ENCODE peak calls at places on chromosomes 2 and 18, in six cellular contexts. One of them, this sample, is unnamed.

GRCh38 chr2:223923976-223924375 is 21.2 kb downstream of the WDFY1 start:
- DNase-seq in gastrocnemius medialis: no peak
- DNase-seq in HepG2: no peak
- DNase-seq in K562: no peak
- DNase-seq in ovary: no peak
- DNase-seq in Panc1: no peak
- DNase-seq in this sample: no peak

GRCh38 chr2:54613794-54614257 is 109.6 kb upstream of the EML6 start:
- DNase-seq in gastrocnemius medialis: no peak
- DNase-seq in ovary: no peak
- DNase-seq in Panc1: peak; percentile 58
- DNase-seq in K562: no peak
- DNase-seq in HepG2: no peak
- DNase-seq in this sample: no peak

GRCh38 chr2:15299904-15300528 is 261.1 kb downstream of the NBAS start:
- DNase-seq in HepG2: no peak
- DNase-seq in Panc1: no peak
- DNase-seq in ovary: no peak
- DNase-seq in gastrocnemius medialis: no peak
- DNase-seq in K562: no peak
- DNase-seq in this sample: no peak

GRCh38 chr2:26678026-26678425 is 14.5 kb upstream of the KCNK3 start:
- DNase-seq in K562: no peak
- DNase-seq in ovary: no peak
- DNase-seq in gastrocnemius medialis: no peak
- DNase-seq in Panc1: no peak
- DNase-seq in HepG2: no peak
- DNase-seq in this sample: no peak

GRCh38 chr2:163155279-163155883 is 316.8 kb upstream of the KCNH7 start:
- DNase-seq in K562: peak; percentile 24
- DNase-seq in gastrocnemius medialis: no peak
- DNase-seq in Panc1: no peak
- DNase-seq in ovary: no peak
- DNase-seq in HepG2: peak; percentile 38
- DNase-seq in this sample: no peak

GRCh38 chr2:134276381-134277172 is 22.7 kb downstream of the MGAT5 start:
- DNase-seq in Panc1: no peak
- DNase-seq in HepG2: no peak
- DNase-seq in ovary: no peak
- DNase-seq in K562: no peak
- DNase-seq in gastrocnemius medialis: no peak
- DNase-seq in this sample: no peak

GRCh38 chr2:12501469-12502147 is 215.1 kb upstream of the TRIB2 start:
- DNase-seq in ovary: no peak
- DNase-seq in gastrocnemius medialis: peak; percentile 21
- DNase-seq in Panc1: no peak
- DNase-seq in K562: no peak
- DNase-seq in HepG2: no peak
- DNase-seq in this sample: peak; percentile 24

GRCh38 chr2:101063753-101064502 is 61.8 kb downstream of the RPL31 start:
- DNase-seq in Panc1: no peak
- DNase-seq in ovary: no peak
- DNase-seq in K562: no peak
- DNase-seq in gastrocnemius medialis: no peak
- DNase-seq in HepG2: no peak
- DNase-seq in this sample: no peak

GRCh38 chr18:26711806-26712205 is 153.7 kb downstream of the AQP4 start:
- DNase-seq in gastrocnemius medialis: no peak
- DNase-seq in ovary: no peak
- DNase-seq in K562: no peak
- DNase-seq in HepG2: no peak
- DNase-seq in Panc1: no peak
- DNase-seq in this sample: no peak

GRCh38 chr2:191936882-191937405 is 90.1 kb upstream of the CAVIN2 start:
- DNase-seq in gastrocnemius medialis: no peak
- DNase-seq in K562: no peak
- DNase-seq in Panc1: no peak
- DNase-seq in ovary: no peak
- DNase-seq in HepG2: no peak
- DNase-seq in this sample: no peak

GRCh38 chr2:160652236-160652635 is 158.6 kb upstream of the RBMS1 start:
- DNase-seq in Panc1: no peak
- DNase-seq in K562: no peak
- DNase-seq in gastrocnemius medialis: no peak
- DNase-seq in ovary: no peak
- DNase-seq in HepG2: no peak
- DNase-seq in this sample: no peak

GRCh38 chr2:34070196-34070595 is 471.1 kb upstream of the FAM98A start:
- DNase-seq in ovary: no peak
- DNase-seq in K562: no peak
- DNase-seq in Panc1: no peak
- DNase-seq in HepG2: no peak
- DNase-seq in gastrocnemius medialis: no peak
- DNase-seq in this sample: no peak

GRCh38 chr18:58993260-58993659 is 128.6 kb downstream of the ZNF532 start:
- DNase-seq in gastrocnemius medialis: no peak
- DNase-seq in Panc1: no peak
- DNase-seq in K562: no peak
- DNase-seq in HepG2: no peak
- DNase-seq in ovary: no peak
- DNase-seq in this sample: no peak

GRCh38 chr2:207254526-207255464 is 89.0 kb upstream of the KLF7 start:
- DNase-seq in HepG2: no peak
- DNase-seq in Panc1: no peak
- DNase-seq in gastrocnemius medialis: no peak
- DNase-seq in K562: peak; percentile 38
- DNase-seq in ovary: no peak
- DNase-seq in this sample: no peak

GRCh38 chr2:67463810-67464209 is 66.7 kb downstream of the ETAA1 start:
- DNase-seq in HepG2: no peak
- DNase-seq in Panc1: no peak
- DNase-seq in K562: peak; percentile 2
- DNase-seq in gastrocnemius medialis: peak; percentile 15
- DNase-seq in ovary: no peak
- DNase-seq in this sample: no peak

DNA sequence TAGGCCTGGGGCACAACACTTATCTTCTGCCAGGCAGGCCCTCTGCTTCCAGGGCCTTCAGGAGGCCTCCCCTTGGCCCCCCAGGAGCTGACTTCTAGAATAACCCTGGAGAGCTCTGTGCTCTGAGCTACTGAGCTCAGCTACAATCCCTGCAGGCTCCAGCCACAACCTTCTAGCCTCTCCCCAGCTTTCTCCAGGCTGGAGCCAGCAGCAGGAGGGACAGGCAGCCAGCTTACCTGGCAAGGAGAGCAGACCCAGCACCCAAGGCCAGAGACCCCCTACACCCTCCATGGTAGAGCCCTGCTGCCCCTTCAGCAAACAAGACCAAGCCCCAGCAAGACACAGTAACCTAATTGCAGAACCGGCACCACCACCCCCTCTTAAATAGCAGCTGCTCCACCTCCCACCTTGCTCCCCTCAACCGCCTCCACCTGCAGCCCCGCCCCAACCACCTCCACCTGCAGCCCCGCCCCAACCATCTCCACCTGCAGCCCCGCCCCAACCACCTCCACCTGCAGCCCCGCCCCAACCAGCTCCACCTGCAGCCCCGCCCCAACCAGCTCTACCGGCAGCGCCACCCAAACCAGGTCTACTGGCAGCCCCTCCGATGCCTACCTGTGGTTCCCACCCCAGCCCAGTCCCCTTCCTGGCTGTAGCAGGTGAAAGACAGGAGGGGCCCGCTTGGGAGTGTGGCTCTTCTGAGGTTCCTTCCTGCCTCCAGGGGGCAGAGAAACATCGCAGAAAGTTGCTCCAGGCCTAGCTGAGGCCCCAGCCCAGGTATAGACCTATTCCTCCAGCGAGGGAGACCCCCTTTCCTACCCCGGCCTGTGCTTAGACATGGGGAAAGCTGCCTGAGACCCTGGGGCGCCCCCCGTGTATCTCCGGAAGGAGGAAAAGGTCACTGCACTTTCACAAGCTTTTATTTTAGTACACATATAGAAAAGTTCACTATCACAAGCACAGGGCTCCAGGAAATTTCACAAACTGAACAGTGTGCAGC is at the start of gene ASTL:
- DNase-seq in HepG2: peak; percentile 56
- DNase-seq in Panc1: no peak
- DNase-seq in K562: peak; percentile 70
- DNase-seq in gastrocnemius medialis: no peak
- DNase-seq in ovary: no peak
- DNase-seq in this sample: peak; percentile 60
- TF ChIP-seq CTCF in HepG2: peak; percentile 87
- TF ChIP-seq CTCF in Panc1: peak; percentile 52
- TF ChIP-seq CTCF in K562: peak; percentile 83
- TF ChIP-seq CTCF in gastrocnemius medialis: peak; percentile 29
- TF ChIP-seq CTCF in ovary: no peak
- TF ChIP-seq CTCF in this sample: peak; percentile 51

GRCh38 chr2:6835467-6835866 is 30.2 kb downstream of the CMPK2 start:
- DNase-seq in Panc1: no peak
- DNase-seq in HepG2: no peak
- DNase-seq in ovary: no peak
- DNase-seq in K562: peak; percentile 44
- DNase-seq in gastrocnemius medialis: no peak
- DNase-seq in this sample: no peak
- H3K9me3 ChIP-seq in Panc1: peaks cover 9% of the 10 kb centered on the region
- H3K9me3 ChIP-seq in HepG2: peaks cover 21% of the 10 kb centered on the region
- H3K9me3 ChIP-seq in ovary: peaks cover 5% of the 10 kb centered on the region
- H3K9me3 ChIP-seq in K562: peaks cover 4% of the 10 kb centered on the region
- H3K9me3 ChIP-seq in gastrocnemius medialis: no peaks in the 10 kb centered on the region
- H3K9me3 ChIP-seq in this sample: peaks cover 22% of the 10 kb centered on the region

GRCh38 chr18:48160622-48161021 is 230.2 kb upstream of the SMAD2 start:
- DNase-seq in gastrocnemius medialis: no peak
- DNase-seq in Panc1: no peak
- DNase-seq in ovary: no peak
- DNase-seq in K562: no peak
- DNase-seq in HepG2: no peak
- DNase-seq in this sample: no peak
- H3K4me3 ChIP-seq in gastrocnemius medialis: no peak overlapping the region
- H3K4me3 ChIP-seq in Panc1: no peak overlapping the region
- H3K4me3 ChIP-seq in ovary: no peak overlapping the region
- H3K4me3 ChIP-seq in K562: no peak overlapping the region
- H3K4me3 ChIP-seq in HepG2: no peak overlapping the region
- H3K4me3 ChIP-seq in this sample: peak overlapping the region; percentile 70

DNA sequence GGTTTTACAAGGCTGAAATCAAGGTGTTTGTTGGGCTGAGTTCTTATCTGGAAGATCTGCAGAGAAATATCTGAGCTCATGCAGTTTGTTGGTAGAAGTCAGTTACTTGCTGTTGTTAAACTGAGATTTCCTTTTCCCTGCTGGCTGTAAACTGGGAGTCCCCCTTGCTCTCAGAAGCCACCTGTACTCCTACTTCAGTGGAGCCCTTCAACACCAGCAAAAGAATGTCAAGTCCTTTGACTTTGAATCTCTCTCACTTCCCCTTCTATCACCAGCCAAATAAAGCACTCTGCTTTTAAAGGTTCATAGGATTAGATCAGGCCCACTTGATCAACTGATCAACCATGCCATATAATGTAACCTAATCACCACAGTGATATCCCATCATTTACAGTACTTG is 252.2 kb upstream of the CDH7 start:
- DNase-seq in K562: no peak
- DNase-seq in gastrocnemius medialis: no peak
- DNase-seq in ovary: no peak
- DNase-seq in HepG2: no peak
- DNase-seq in Panc1: no peak
- DNase-seq in this sample: no peak
- TF ChIP-seq CTCF in K562: no peak
- TF ChIP-seq CTCF in gastrocnemius medialis: no peak
- TF ChIP-seq CTCF in ovary: no peak
- TF ChIP-seq CTCF in HepG2: no peak
- TF ChIP-seq CTCF in Panc1: no peak
- TF ChIP-seq CTCF in this sample: no peak

GRCh38 chr2:185970148-185970852 is 231.7 kb downstream of the FSIP2 start:
- DNase-seq in gastrocnemius medialis: no peak
- DNase-seq in ovary: no peak
- DNase-seq in K562: no peak
- DNase-seq in HepG2: peak; percentile 65
- DNase-seq in Panc1: no peak
- DNase-seq in this sample: no peak
- H3K9me3 ChIP-seq in gastrocnemius medialis: no peaks in the 10 kb centered on the region
- H3K9me3 ChIP-seq in ovary: no peaks in the 10 kb centered on the region
- H3K9me3 ChIP-seq in K562: no peaks in the 10 kb centered on the region
- H3K9me3 ChIP-seq in HepG2: peaks cover 11% of the 10 kb centered on the region
- H3K9me3 ChIP-seq in Panc1: peaks cover 3% of the 10 kb centered on the region
- H3K9me3 ChIP-seq in this sample: no peaks in the 10 kb centered on the region

This sample was measured in psoas muscle.